ENCODE peak calls at places on chromosomes 11 and 22, in five cellular contexts. D, V, H, S and N are unnamed samples.

GRCh38 chr11:44219830-44220778 is 89.8 kb downstream of the ALX4 start:
- DNase-seq in H (no peak), V (no peak), D (no peak), S (no peak), N (no peak)

GRCh38 chr11:34274712-34275398 is 83.0 kb downstream of the ABTB2 start:
- DNase-seq in H (no peak), S (no peak), D (peak), V (peak), N (peak)

GRCh38 chr11:8833568-8834275 is 77.3 kb upstream of the AKIP1 start:
- DNase-seq in D (no peak), H (no peak), S (no peak), V (no peak), N (no peak)

GRCh38 chr11:1920128-1920908 is 815 bp downstream of the TNNT3 start:
- DNase-seq in H (no peak), S (no peak), V (no peak), D (no peak), N (no peak)

GRCh38 chr11:19714093-19714386 is 1.4 kb downstream of the NAV2 start:
- DNase-seq in V (no peak), S (no peak), H (no peak), D (peak), N (no peak)

GRCh38 chr22:43643362-43643761 is 168.7 kb downstream of the EFCAB6 start:
- DNase-seq in S (no peak), H (no peak), V (no peak), D (peak), N (peak)

GRCh38 chr22:20237480-20238440 is 30.4 kb downstream of the RTN4R start:
- DNase-seq in S (peak), H (no peak), D (no peak), V (no peak), N (no peak)

GRCh38 chr11:75155570-75156422 is 4.9 kb downstream of the SLCO2B1 start:
- DNase-seq in D (no peak), S (no peak), H (no peak), V (no peak), N (peak)

GRCh38 chr11:2382927-2383822 is 6.1 kb downstream of the CD81 start:
- DNase-seq in V (no peak), H (no peak), S (no peak), D (no peak), N (peak)

GRCh38 chr11:74739546-74740270 is 8.5 kb upstream of the CHRDL2 start:
- DNase-seq in S (peak), H (peak), D (peak), V (no peak), N (no peak)

GRCh38 chr11:46461461-46461927 is 69.9 kb upstream of the CHRM4 start:
- DNase-seq in H (no peak), V (no peak), S (no peak), D (no peak), N (no peak)

GRCh38 chr11:10573556-10573955 is 5.1 kb upstream of the LYVE1 start:
- DNase-seq in D (no peak), H (no peak), S (no peak), V (no peak), N (no peak)

GRCh38 chr11:83159901-83160865 is 3.3 kb downstream of the PCF11 start:
- DNase-seq in D (peak), H (no peak), S (no peak), V (no peak), N (no peak)

GRCh38 chr11:46649180-46649738 is 31.9 kb downstream of the ATG13 start:
- DNase-seq in H (no peak), D (no peak), S (no peak), V (peak), N (peak)

GRCh38 chr11:2886191-2886894 is 768 bp upstream of the CDKN1C start:
- DNase-seq in H (no peak), S (no peak), D (peak), V (no peak), N (no peak)

GRCh38 chr22:32473388-32473952 is 1.1 kb upstream of the FBXO7 start:
- DNase-seq in D (peak), S (peak), V (no peak), H (peak), N (no peak)

GRCh38 chr11:65814131-65814959 is 19.4 kb upstream of the SNX32 start:
- DNase-seq in D (no peak), H (no peak), S (no peak), V (no peak), N (no peak)

GRCh38 chr11:1667906-1668305 is 29.1 kb upstream of the KRTAP5-6 start:
- DNase-seq in H (no peak), V (no peak), D (no peak), S (no peak), N (no peak)

GRCh38 chr11:33735426-33736147 is 636 bp downstream of the CD59 start:
- DNase-seq in H (peak), S (no peak), V (no peak), D (peak), N (peak)

GRCh38 chr11:26332572-26332915 is 614 bp downstream of the ANO3 start:
- DNase-seq in H (no peak), D (no peak), S (no peak), V (no peak), N (no peak)

GRCh38 chr11:130087294-130087926 is 17.7 kb downstream of the APLP2 start:
- DNase-seq in D (no peak), S (no peak), H (no peak), V (no peak), N (no peak)